ENCODE peak calls at places on chromosomes 1 and 21, in five cellular contexts. Y is thoracic aorta, L is upper lobe of right lung, C is bronchial epithelial cell, O is AG04449. A is an unnamed sample.
A peak's percentile ranks its signal among the peaks of the same experiment; 100 is the strongest.

GRCh38 chr1:9228589-9228988 is 6.0 kb upstream of the H6PD start:
- DNase-seq in Y (no peak), L (no peak), C (peak; percentile 62), O (no peak), A (no peak)

GRCh38 chr21:35933466-35933865 is 126.9 kb downstream of the SETD4 start:
- DNase-seq in Y (peak; percentile 31), L (no peak), C (peak; percentile 60), O (peak; percentile 67), A (peak; percentile 78)

GRCh38 chr1:220787069-220787614 is 429 bp downstream of the MTARC1 start:
- DNase-seq in Y (no peak), L (peak; percentile 84), C (peak; percentile 53), O (no peak), A (no peak)

GRCh38 chr1:234743866-234744581 is 134.0 kb upstream of the IRF2BP2 start:
- DNase-seq in Y (no peak), L (peak; percentile 19), C (no peak), O (no peak), A (peak; percentile 38)

GRCh38 chr1:68178821-68179490 is 53.4 kb downstream of the WLS start:
- DNase-seq in Y (no peak), L (no peak), C (peak; percentile 84), O (no peak), A (peak; percentile 64)

GRCh38 chr1:94924967-94925366 is 1.9 kb downstream of the CNN3 start:
- DNase-seq in Y (no peak), L (no peak), C (peak; percentile 42), O (no peak), A (no peak)

GRCh38 chr1:191022856-191023255 is 545.2 kb upstream of the BRINP3 start:
- DNase-seq in Y (no peak), L (no peak), C (peak; percentile 79), O (no peak), A (peak; percentile 86)

GRCh38 chr1:17059391-17060128 is 5.7 kb upstream of the SDHB start:
- DNase-seq in Y (no peak), L (peak; percentile 82), C (peak; percentile 62), O (no peak), A (peak; percentile 86)

GRCh38 chr1:4178501-4178900 is 278.4 kb upstream of the C1orf174 start:
- DNase-seq in Y (no peak), L (no peak), C (no peak), O (no peak), A (no peak)

GRCh38 chr1:156591181-156591431 is 470 bp upstream of the NAXE start:
- DNase-seq in Y (no peak), L (no peak), C (no peak), O (no peak), A (no peak)

GRCh38 chr1:54477153-54477561 is 70.9 kb upstream of the ACOT11 start:
- DNase-seq in Y (no peak), L (no peak), C (no peak), O (no peak), A (no peak)

GRCh38 chr1:201772178-201772577 is 56.8 kb upstream of the IPO9 start:
- DNase-seq in Y (no peak), L (no peak), C (peak; percentile 58), O (no peak), A (no peak)

GRCh38 chr1:244968431-244968830 is 104.1 kb upstream of the HNRNPU start:
- DNase-seq in Y (no peak), L (no peak), C (no peak), O (no peak), A (no peak)
- H3K4me3 ChIP-seq in Y (peak overlapping the region; percentile 81), L (peak overlapping the region; percentile 71), C (no peak overlapping the region), O (no peak overlapping the region), A (no peak overlapping the region)

DNA sequence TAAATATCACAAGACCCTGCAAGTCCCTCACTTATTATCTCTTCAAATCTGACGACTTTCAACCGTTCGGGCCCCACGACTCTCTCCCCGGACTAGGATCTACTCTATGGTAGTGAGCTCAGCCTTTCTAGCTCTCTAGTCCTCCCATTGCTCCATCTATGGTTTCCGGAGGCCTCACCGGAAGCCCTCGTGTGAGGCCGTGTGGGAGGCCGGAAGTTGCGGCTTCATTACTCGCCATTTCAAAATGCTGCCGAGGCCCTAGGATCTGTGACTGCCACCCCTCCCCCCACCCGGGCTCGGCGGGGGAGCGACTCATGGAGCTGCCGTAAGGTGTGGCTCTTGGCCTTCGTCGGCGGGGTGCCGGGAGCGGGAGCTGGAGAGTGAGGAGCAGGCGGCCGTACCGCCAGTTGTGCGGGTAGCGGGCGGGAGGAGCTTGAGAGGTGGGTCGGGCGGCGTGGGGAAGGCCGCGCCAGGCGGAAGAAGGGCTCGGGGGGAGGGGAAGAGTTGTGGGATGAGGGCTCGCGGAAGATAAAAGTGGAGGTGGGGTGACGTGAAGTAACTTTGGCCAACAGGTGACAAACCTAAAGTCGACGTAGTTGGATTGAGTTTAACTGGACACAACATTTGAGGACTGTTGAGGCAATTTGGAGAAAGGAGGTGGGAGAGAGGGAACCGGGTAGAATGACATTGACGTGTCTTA is at the start of gene MDM4:
- DNase-seq in Y (peak; percentile 82), L (peak; percentile 95), C (peak; percentile 91), O (peak; percentile 83), A (peak; percentile 98)
- TF ChIP-seq CTCF in Y (no peak), L (no peak), C (no peak), O (no peak), A (no peak)

GRCh38 chr1:26237230-26237966 is 3.4 kb downstream of the CEP85 start:
- DNase-seq in Y (no peak), L (no peak), C (peak; percentile 56), O (no peak), A (peak; percentile 67)
- H3K4me3 ChIP-seq in Y (no peak overlapping the region), L (no peak overlapping the region), C (no peak overlapping the region), O (no peak overlapping the region), A (no peak overlapping the region)

GRCh38 chr1:159916240-159917051 is 8.9 kb downstream of the TAGLN2 start:
- DNase-seq in Y (no peak), L (peak; percentile 40), C (peak; percentile 91), O (peak; percentile 92), A (peak; percentile 70)
- TF ChIP-seq CTCF in Y (no peak), L (no peak), C (no peak), O (no peak), A (no peak)

DNA sequence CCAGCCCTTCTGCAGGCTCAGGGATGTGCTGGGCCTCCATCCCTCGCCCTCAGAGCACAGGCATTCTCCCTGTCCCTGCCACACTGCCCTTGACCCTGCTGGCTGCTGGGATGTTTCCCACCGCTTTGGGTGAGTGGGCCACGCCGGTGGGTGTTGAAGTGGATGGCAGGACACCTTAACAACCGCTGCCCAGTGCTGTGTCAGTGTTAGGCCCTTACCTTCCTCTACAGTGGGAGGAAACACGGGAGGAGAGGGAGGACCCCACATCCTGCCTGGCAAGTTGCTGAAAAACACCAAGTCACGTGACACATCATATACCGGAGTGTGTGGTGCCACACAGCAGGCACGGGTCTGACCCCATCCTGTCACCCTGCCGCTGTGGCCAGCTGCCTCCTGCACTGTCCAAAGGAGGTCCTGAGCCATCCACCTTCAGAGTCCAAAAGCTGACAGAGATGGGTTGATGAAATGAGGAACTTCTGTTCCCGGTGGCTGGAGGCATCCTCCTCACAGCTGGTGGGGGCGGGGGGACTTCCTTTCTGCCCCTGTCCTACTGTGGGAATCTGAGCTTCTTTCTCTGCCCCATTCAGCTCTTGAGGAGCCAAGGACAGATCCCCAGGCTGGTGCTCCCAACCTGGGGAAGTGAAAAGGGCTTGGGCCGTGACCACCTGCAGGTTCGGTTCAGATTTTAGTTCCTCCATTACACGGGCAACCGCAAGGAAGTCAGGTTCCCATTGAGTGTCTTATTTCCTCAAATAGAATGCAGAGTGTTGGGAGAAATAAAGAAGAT is 3.2 kb upstream of the THEMIS2 start:
- DNase-seq in Y (no peak), L (peak; percentile 69), C (no peak), O (no peak), A (no peak)
- H3K4me3 ChIP-seq in Y (peak overlapping the region; percentile 5), L (no peak overlapping the region), C (no peak overlapping the region), O (no peak overlapping the region), A (no peak overlapping the region)

GRCh38 chr21:16193758-16194606 is 464.2 kb downstream of the USP25 start:
- DNase-seq in Y (no peak), L (peak; percentile 73), C (peak; percentile 88), O (peak; percentile 34), A (peak; percentile 93)
- TF ChIP-seq CTCF in Y (peak; percentile 17), L (peak; percentile 19), C (peak; percentile 27), O (peak; percentile 19), A (peak; percentile 64)

GRCh38 chr1:78619029-78619428 is 1.2 kb upstream of the IFI44L start:
- DNase-seq in Y (no peak), L (no peak), C (no peak), O (no peak), A (no peak)
- H3K4me3 ChIP-seq in Y (peak overlapping the region; percentile 67), L (peak overlapping the region; percentile 43), C (no peak overlapping the region), O (no peak overlapping the region), A (no peak overlapping the region)

GRCh38 chr1:29669488-29669871 is 433.2 kb downstream of the PTPRU start:
- DNase-seq in Y (no peak), L (peak; percentile 40), C (no peak), O (no peak), A (no peak)
- TF ChIP-seq CTCF in Y (no peak), L (no peak), C (no peak), O (no peak), A (no peak)

A was measured in choroid plexus epithelial cell.